ENCODE peak calls at places on chromosomes 13 and 19, in ten cellular contexts. K is breast epithelium; N is CD8-positive, alpha-beta memory T cell; Q is cardiac muscle cell; O is fibroblast of lung; R is A673; H is foreskin fibroblast; D is Peyer's patch; X is suprapubic skin; S is AG09309. W is an unnamed sample.

GRCh38 chr19:5999693-6000092 is 21.8 kb upstream of the RANBP3 start:
- DNase-seq in R (no peak), X (no peak), H (no peak), S (no peak), K (no peak), O (no peak), N (no peak), D (no peak), Q (no peak), W (no peak)

GRCh38 chr19:8304841-8305621 is 3.1 kb downstream of the CD320 start:
- DNase-seq in Q (no peak), N (no peak), S (no peak), D (peak), K (peak), R (peak), X (peak), H (no peak), O (no peak), W (no peak)

GRCh38 chr13:42762917-42763316 is 18.5 kb upstream of the FAM216B start:
- DNase-seq in H (peak), X (no peak), S (no peak), K (no peak), R (peak), Q (no peak), O (peak), N (no peak), D (no peak), W (peak)

GRCh38 chr19:12000152-12000981 is 35.1 kb downstream of the ZNF433 start:
- DNase-seq in X (no peak), H (peak), Q (no peak), D (no peak), O (peak), N (no peak), K (no peak), S (no peak), R (no peak), W (no peak)

GRCh38 chr13:110949628-110950027 is 34.8 kb upstream of the ANKRD10 start:
- DNase-seq in H (no peak), D (no peak), K (no peak), Q (no peak), S (no peak), N (no peak), X (no peak), O (no peak), R (peak), W (no peak)

GRCh38 chr13:75749407-75749806 is 113.3 kb downstream of the LMO7 start:
- DNase-seq in D (no peak), K (no peak), R (peak), S (peak), X (no peak), O (peak), N (no peak), H (peak), Q (no peak), W (peak)

GRCh38 chr13:20002766-20003165 is 44.2 kb downstream of the ZMYM2 start:
- DNase-seq in K (no peak), O (no peak), R (no peak), X (no peak), Q (no peak), H (no peak), N (no peak), S (no peak), D (no peak), W (no peak)

GRCh38 chr19:33520844-33521479 is 629 bp downstream of the PEPD start:
- DNase-seq in D (no peak), N (no peak), H (no peak), O (no peak), Q (no peak), K (no peak), R (no peak), S (no peak), X (no peak), W (no peak)

GRCh38 chr13:105665284-105665683 is 870.2 kb downstream of the EFNB2 start:
- DNase-seq in N (no peak), S (peak), O (peak), K (no peak), Q (no peak), X (no peak), H (peak), D (no peak), R (no peak), W (no peak)

GRCh38 chr13:40629678-40630384 is 36.6 kb downstream of the FOXO1 start:
- DNase-seq in X (no peak), Q (no peak), R (no peak), D (no peak), S (no peak), H (no peak), K (no peak), N (no peak), O (no peak), W (no peak)

GRCh38 chr19:41192574-41193419 is at the start of gene CYP2S1:
- DNase-seq in X (no peak), K (no peak), N (no peak), S (no peak), R (no peak), O (no peak), D (no peak), Q (peak), H (peak), W (no peak)

GRCh38 chr13:67619346-67619745 is 389.2 kb upstream of the PCDH9 start:
- DNase-seq in N (no peak), K (no peak), D (no peak), X (no peak), S (no peak), R (no peak), Q (no peak), O (peak), H (peak), W (peak)

GRCh38 chr13:33487575-33488243 is 202.2 kb upstream of the STARD13 start:
- DNase-seq in K (no peak), O (no peak), H (peak), N (no peak), D (no peak), X (no peak), Q (no peak), S (no peak), R (peak), W (no peak)

GRCh38 chr13:56515441-56515840 is 625.3 kb upstream of the PRR20A start:
- DNase-seq in D (no peak), X (no peak), Q (no peak), S (no peak), N (no peak), H (no peak), K (no peak), O (no peak), R (peak), W (no peak)

GRCh38 chr19:2627319-2627829 is 75.1 kb downstream of the GNG7 start:
- DNase-seq in K (peak), N (no peak), Q (no peak), O (peak), X (peak), D (peak), H (peak), R (peak), S (peak), W (peak)

GRCh38 chr19:42333018-42333417 is 7.6 kb downstream of the MEGF8 start:
- DNase-seq in X (no peak), D (no peak), R (no peak), K (no peak), S (no peak), N (no peak), O (no peak), Q (no peak), H (no peak), W (no peak)
- H3K4me3 ChIP-seq in X (no peak), D (no peak), R (no peak), K (no peak), S (no peak), N (no peak), O (no peak), Q (no peak), H (no peak), W (no peak)

GRCh38 chr13:99307247-99307646 is at the start of gene GPR183:
- DNase-seq in N (peak), Q (peak), D (peak), H (peak), X (no peak), K (no peak), O (peak), S (no peak), R (no peak), W (no peak)
- H3K4me3 ChIP-seq in N (peak), Q (peak), D (peak), H (no peak), X (peak), K (peak), O (no peak), S (no peak), R (no peak), W (no peak)

DNA sequence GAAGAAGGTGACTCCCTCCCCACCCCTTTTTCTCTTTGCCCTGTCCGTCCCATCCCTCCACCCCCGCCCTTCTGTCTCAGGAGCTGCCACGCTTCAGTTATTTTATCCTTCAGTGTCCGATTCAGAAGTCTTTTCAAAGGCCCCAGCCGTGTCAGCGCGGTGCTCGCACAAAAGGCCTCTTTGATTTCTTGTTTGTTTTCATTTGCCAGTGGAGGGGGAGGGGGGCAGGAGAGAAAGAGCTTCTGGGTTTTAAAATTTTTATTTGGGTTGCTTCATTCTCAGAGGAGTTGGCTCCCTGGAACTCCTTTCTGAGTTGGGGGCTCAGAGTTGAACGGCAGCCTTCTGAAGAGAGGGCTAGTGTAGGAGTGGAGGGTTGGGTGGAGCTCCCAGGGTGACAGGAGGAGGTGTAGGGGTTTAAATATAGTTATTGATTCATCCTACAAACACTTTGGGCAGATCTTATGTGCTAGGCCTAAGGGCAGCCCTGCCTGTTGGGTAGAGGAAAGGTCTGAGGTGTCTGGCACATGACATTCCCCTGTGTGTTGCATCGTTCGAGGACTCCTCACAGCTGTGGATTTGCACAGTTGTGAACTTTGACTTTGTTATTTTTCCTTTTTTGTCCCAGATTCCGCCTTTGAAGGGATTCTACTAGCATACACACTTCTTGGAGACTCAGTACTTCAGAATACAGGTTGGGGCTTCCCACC is 36.8 kb downstream of the NFIX start:
- DNase-seq in R (no peak), N (no peak), K (no peak), H (peak), S (no peak), X (no peak), Q (no peak), O (peak), D (no peak), W (no peak)
- H3K4me3 ChIP-seq in R (no peak), N (no peak), K (peak), H (no peak), S (no peak), X (peak), Q (no peak), O (no peak), D (no peak), W (no peak)

GRCh38 chr19:55738302-55738701 is at the start of gene NLRP9:
- DNase-seq in H (no peak), S (no peak), X (no peak), K (no peak), N (no peak), R (no peak), D (no peak), O (no peak), Q (no peak), W (no peak)
- H3K4me3 ChIP-seq in H (no peak), S (no peak), X (no peak), K (no peak), N (no peak), R (no peak), D (no peak), O (no peak), Q (no peak), W (no peak)

GRCh38 chr19:15900504-15900903 is 2.6 kb upstream of the CYP4F2 start:
- DNase-seq in R (no peak), S (no peak), N (no peak), O (no peak), K (no peak), D (no peak), H (no peak), X (no peak), Q (no peak), W (no peak)
- H3K4me3 ChIP-seq in R (no peak), S (no peak), N (no peak), O (no peak), K (peak), D (no peak), H (no peak), X (no peak), Q (no peak), W (no peak)

DNA sequence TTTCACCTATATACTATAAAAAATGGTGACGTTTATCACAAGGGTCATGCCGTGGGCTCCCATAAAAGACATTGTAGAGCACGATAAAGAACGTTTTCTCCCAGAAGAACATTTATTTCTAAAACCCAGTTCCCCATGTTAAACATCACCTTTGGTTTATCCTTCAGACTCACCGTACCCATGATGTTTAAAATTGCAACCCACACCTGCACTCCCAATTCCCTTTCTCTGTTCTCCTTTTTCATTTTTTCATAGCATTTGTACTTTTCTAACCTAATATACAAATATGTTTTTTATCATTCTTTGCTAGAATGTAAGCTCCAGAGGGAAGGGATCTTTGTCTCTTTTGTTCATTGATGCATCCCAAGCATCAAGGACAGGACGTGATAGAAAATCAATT is 2.0 kb downstream of the RCBTB2 start:
- DNase-seq in K (no peak), O (no peak), R (no peak), Q (no peak), D (no peak), S (no peak), X (no peak), N (no peak), H (no peak), W (no peak)
- H3K4me3 ChIP-seq in K (no peak), O (no peak), R (no peak), Q (no peak), D (no peak), S (no peak), X (no peak), N (no peak), H (no peak), W (no peak)

DNA sequence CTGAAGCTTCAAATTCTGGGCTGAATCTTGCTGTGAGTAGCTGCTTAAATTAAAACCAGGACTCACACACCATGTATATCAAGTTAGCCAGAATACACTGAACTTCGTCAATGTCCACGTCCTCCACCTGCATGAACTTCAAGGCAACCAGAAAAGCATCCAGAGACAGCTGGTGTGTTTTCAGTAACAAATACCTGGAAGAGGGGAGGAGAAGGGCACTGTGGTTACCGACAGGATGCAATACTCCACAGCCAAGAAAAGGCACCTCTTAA is 20.4 kb downstream of the PROZ start:
- DNase-seq in X (no peak), O (no peak), K (no peak), H (no peak), S (no peak), R (no peak), D (no peak), N (no peak), Q (no peak), W (no peak)
- H3K4me3 ChIP-seq in X (no peak), O (no peak), K (no peak), H (no peak), S (no peak), R (no peak), D (no peak), N (no peak), Q (no peak), W (no peak)

DNA sequence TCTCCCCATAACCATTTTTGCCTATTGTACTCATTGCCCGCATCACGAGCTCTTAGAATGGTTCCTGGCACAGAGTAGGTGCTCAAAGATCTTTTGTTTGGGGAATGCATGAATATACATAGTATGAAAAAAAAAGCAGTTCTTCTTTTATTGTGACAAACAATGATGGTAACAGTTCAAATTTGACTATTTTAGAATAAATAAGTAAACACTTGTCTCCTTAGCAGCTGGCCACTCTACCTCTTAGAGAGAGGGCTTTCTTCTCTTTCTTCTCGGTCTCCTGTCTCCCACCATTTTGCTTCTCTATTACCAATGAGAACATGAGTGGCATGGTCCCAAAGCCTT is 652 bp upstream of the SLAIN1 start:
- DNase-seq in X (no peak), D (no peak), O (no peak), S (no peak), R (no peak), H (no peak), Q (no peak), N (no peak), K (no peak), W (no peak)
- H3K4me3 ChIP-seq in X (peak), D (peak), O (no peak), S (no peak), R (peak), H (no peak), Q (peak), N (peak), K (peak), W (no peak)

GRCh38 chr13:112071902-112072530 is 5.1 kb downstream of the SOX1 start:
- DNase-seq in S (no peak), R (no peak), N (no peak), O (no peak), Q (no peak), D (no peak), H (no peak), K (no peak), X (no peak), W (no peak)
- H3K4me3 ChIP-seq in S (no peak), R (peak), N (no peak), O (no peak), Q (no peak), D (no peak), H (no peak), K (peak), X (peak), W (no peak)

GRCh38 chr13:24273926-24274325 is 35.5 kb upstream of the C1QTNF9 start:
- DNase-seq in X (no peak), R (no peak), K (no peak), H (no peak), Q (no peak), D (no peak), N (no peak), O (no peak), S (no peak), W (no peak)
- H3K4me3 ChIP-seq in X (no peak), R (peak), K (no peak), H (no peak), Q (no peak), D (no peak), N (no peak), O (no peak), S (no peak), W (no peak)